ENCODE peak calls at places on chromosome 10, in six cellular contexts. One of them, this sample, is unnamed.

GRCh38 chr10:21217107-21217506 is 308.4 kb downstream of the SKIDA1 start:
- DNase-seq in transverse colon: no peak
- DNase-seq in uterus: no peak
- DNase-seq in stomach: no peak
- DNase-seq in ovary: no peak
- DNase-seq in prostate gland: peak
- DNase-seq in this sample: peak

GRCh38 chr10:114042895-114043531 is 653 bp upstream of the ADRB1 start:
- DNase-seq in ovary: no peak
- DNase-seq in uterus: no peak
- DNase-seq in stomach: peak
- DNase-seq in prostate gland: peak
- DNase-seq in transverse colon: peak
- DNase-seq in this sample: peak

GRCh38 chr10:68086011-68086410 is 10.9 kb upstream of the HERC4 start:
- DNase-seq in uterus: no peak
- DNase-seq in stomach: no peak
- DNase-seq in prostate gland: no peak
- DNase-seq in ovary: no peak
- DNase-seq in transverse colon: no peak
- DNase-seq in this sample: no peak

GRCh38 chr10:78516236-78516635 is 482.6 kb downstream of the RPS24 start:
- DNase-seq in ovary: no peak
- DNase-seq in uterus: no peak
- DNase-seq in prostate gland: no peak
- DNase-seq in stomach: no peak
- DNase-seq in transverse colon: no peak
- DNase-seq in this sample: no peak

GRCh38 chr10:12655940-12656339 is 306.6 kb downstream of the CAMK1D start:
- DNase-seq in transverse colon: no peak
- DNase-seq in ovary: no peak
- DNase-seq in uterus: no peak
- DNase-seq in prostate gland: no peak
- DNase-seq in stomach: no peak
- DNase-seq in this sample: no peak

GRCh38 chr10:30231071-30231652 is 117.9 kb downstream of the MTPAP start:
- DNase-seq in stomach: no peak
- DNase-seq in transverse colon: no peak
- DNase-seq in uterus: no peak
- DNase-seq in ovary: no peak
- DNase-seq in prostate gland: no peak
- DNase-seq in this sample: no peak

GRCh38 chr10:1036341-1036791 is 10.7 kb upstream of the IDI2 start:
- DNase-seq in prostate gland: no peak
- DNase-seq in ovary: no peak
- DNase-seq in stomach: no peak
- DNase-seq in uterus: no peak
- DNase-seq in transverse colon: no peak
- DNase-seq in this sample: no peak

GRCh38 chr10:11447571-11447970 is 163.9 kb downstream of the USP6NL start:
- DNase-seq in stomach: peak
- DNase-seq in ovary: no peak
- DNase-seq in transverse colon: no peak
- DNase-seq in uterus: no peak
- DNase-seq in prostate gland: no peak
- DNase-seq in this sample: no peak

GRCh38 chr10:80465839-80466590 is 11.9 kb downstream of the TSPAN14 start:
- DNase-seq in uterus: no peak
- DNase-seq in ovary: no peak
- DNase-seq in prostate gland: no peak
- DNase-seq in stomach: no peak
- DNase-seq in transverse colon: no peak
- DNase-seq in this sample: no peak

GRCh38 chr10:55283041-55283440 is 482.0 kb upstream of the PCDH15 start:
- DNase-seq in ovary: no peak
- DNase-seq in stomach: no peak
- DNase-seq in prostate gland: no peak
- DNase-seq in uterus: no peak
- DNase-seq in transverse colon: no peak
- DNase-seq in this sample: no peak

GRCh38 chr10:61992059-61992460 is 90.6 kb downstream of the ARID5B start:
- DNase-seq in transverse colon: no peak
- DNase-seq in stomach: peak
- DNase-seq in prostate gland: no peak
- DNase-seq in ovary: peak
- DNase-seq in uterus: no peak
- DNase-seq in this sample: peak

GRCh38 chr10:78819361-78820006 is 249.3 kb upstream of the ZMIZ1 start:
- DNase-seq in stomach: no peak
- DNase-seq in uterus: no peak
- DNase-seq in ovary: no peak
- DNase-seq in transverse colon: no peak
- DNase-seq in prostate gland: no peak
- DNase-seq in this sample: no peak

GRCh38 chr10:125768217-125768616 is 7.4 kb downstream of the MMP21 start:
- DNase-seq in transverse colon: no peak
- DNase-seq in uterus: no peak
- DNase-seq in prostate gland: no peak
- DNase-seq in stomach: no peak
- DNase-seq in ovary: no peak
- DNase-seq in this sample: no peak

GRCh38 chr10:132489704-132490534 is 47.7 kb upstream of the INPP5A start:
- DNase-seq in stomach: no peak
- DNase-seq in prostate gland: no peak
- DNase-seq in transverse colon: no peak
- DNase-seq in ovary: no peak
- DNase-seq in uterus: peak
- DNase-seq in this sample: no peak

GRCh38 chr10:60849217-60849616 is 70.9 kb downstream of the CDK1 start:
- DNase-seq in transverse colon: no peak
- DNase-seq in uterus: no peak
- DNase-seq in prostate gland: no peak
- DNase-seq in ovary: no peak
- DNase-seq in stomach: no peak
- DNase-seq in this sample: no peak

GRCh38 chr10:7458554-7458953 is 47.7 kb upstream of the SFMBT2 start:
- DNase-seq in ovary: no peak
- DNase-seq in prostate gland: no peak
- DNase-seq in transverse colon: no peak
- DNase-seq in uterus: no peak
- DNase-seq in stomach: no peak
- DNase-seq in this sample: no peak

GRCh38 chr10:68142761-68143160 is 33.5 kb downstream of the MYPN start:
- DNase-seq in stomach: no peak
- DNase-seq in uterus: no peak
- DNase-seq in transverse colon: no peak
- DNase-seq in ovary: no peak
- DNase-seq in prostate gland: no peak
- DNase-seq in this sample: no peak

GRCh38 chr10:75401569-75402485 is at the start of gene ZNF503:
- DNase-seq in uterus: peak
- DNase-seq in prostate gland: peak
- DNase-seq in stomach: peak
- DNase-seq in transverse colon: peak
- DNase-seq in ovary: peak
- DNase-seq in this sample: peak

GRCh38 chr10:112658900-112659328 is 211.9 kb downstream of the VTI1A start:
- DNase-seq in ovary: no peak
- DNase-seq in prostate gland: no peak
- DNase-seq in stomach: no peak
- DNase-seq in transverse colon: no peak
- DNase-seq in uterus: no peak
- DNase-seq in this sample: no peak

GRCh38 chr10:110758898-110759297 is 112.8 kb upstream of the PDCD4 start:
- DNase-seq in stomach: no peak
- DNase-seq in prostate gland: no peak
- DNase-seq in uterus: no peak
- DNase-seq in ovary: no peak
- DNase-seq in transverse colon: no peak
- DNase-seq in this sample: no peak

GRCh38 chr10:116722736-116723427 is 19.5 kb downstream of the HSPA12A start:
- DNase-seq in ovary: no peak
- DNase-seq in stomach: no peak
- DNase-seq in transverse colon: no peak
- DNase-seq in prostate gland: no peak
- DNase-seq in uterus: no peak
- DNase-seq in this sample: no peak

GRCh38 chr10:22427101-22427500 is 81.8 kb downstream of the SPAG6 start:
- DNase-seq in stomach: no peak
- DNase-seq in transverse colon: no peak
- DNase-seq in prostate gland: no peak
- DNase-seq in ovary: no peak
- DNase-seq in uterus: no peak
- DNase-seq in this sample: no peak

GRCh38 chr10:132413226-132414205 is 16.5 kb downstream of the PWWP2B start:
- DNase-seq in ovary: no peak
- DNase-seq in uterus: no peak
- DNase-seq in transverse colon: no peak
- DNase-seq in prostate gland: no peak
- DNase-seq in stomach: no peak
- DNase-seq in this sample: no peak

GRCh38 chr10:115857856-115858255 is 415.1 kb downstream of the GFRA1 start:
- DNase-seq in prostate gland: no peak
- DNase-seq in ovary: no peak
- DNase-seq in uterus: no peak
- DNase-seq in transverse colon: no peak
- DNase-seq in stomach: no peak
- DNase-seq in this sample: no peak

GRCh38 chr10:102468683-102469082 is 17.3 kb upstream of the C10orf95 start:
- DNase-seq in prostate gland: no peak
- DNase-seq in uterus: no peak
- DNase-seq in transverse colon: no peak
- DNase-seq in ovary: no peak
- DNase-seq in stomach: no peak
- DNase-seq in this sample: peak

GRCh38 chr10:132400041-132400546 is 3.1 kb downstream of the PWWP2B start:
- DNase-seq in uterus: no peak
- DNase-seq in transverse colon: no peak
- DNase-seq in stomach: no peak
- DNase-seq in ovary: no peak
- DNase-seq in prostate gland: no peak
- DNase-seq in this sample: no peak

GRCh38 chr10:99551158-99551557 is 18.4 kb downstream of the NKX2-3 start:
- DNase-seq in ovary: no peak
- DNase-seq in prostate gland: no peak
- DNase-seq in uterus: no peak
- DNase-seq in transverse colon: peak
- DNase-seq in stomach: no peak
- DNase-seq in this sample: no peak

GRCh38 chr10:70619271-70620019 is 16.9 kb upstream of the PRF1 start:
- DNase-seq in transverse colon: no peak
- DNase-seq in stomach: no peak
- DNase-seq in ovary: no peak
- DNase-seq in uterus: no peak
- DNase-seq in prostate gland: no peak
- DNase-seq in this sample: no peak

DNA sequence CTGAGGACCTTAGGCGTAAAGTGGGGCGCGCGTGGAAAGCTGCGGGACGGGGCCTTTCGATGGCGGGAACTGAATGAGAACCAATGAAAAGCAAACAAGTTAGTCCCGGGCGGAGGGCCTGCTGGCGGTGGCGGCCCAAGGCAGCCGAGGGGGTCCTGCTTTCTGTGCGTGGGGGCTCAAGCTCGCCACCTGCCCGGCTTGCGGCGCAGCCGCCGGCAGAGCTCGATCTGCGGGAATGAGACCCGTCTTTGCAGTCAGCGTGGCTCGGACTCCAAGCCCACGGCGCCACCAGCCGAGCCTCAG is 477 bp upstream of the CXCL12 start:
- DNase-seq in transverse colon: no peak
- DNase-seq in stomach: peak
- DNase-seq in prostate gland: no peak
- DNase-seq in ovary: no peak
- DNase-seq in uterus: no peak
- DNase-seq in this sample: no peak
- H3K4me3 ChIP-seq in transverse colon: peak
- H3K4me3 ChIP-seq in stomach: peak
- H3K4me3 ChIP-seq in prostate gland: peak
- H3K4me3 ChIP-seq in ovary: peak
- H3K4me3 ChIP-seq in uterus: peak
- H3K4me3 ChIP-seq in this sample: peak

GRCh38 chr10:31288001-31288400 is 31.0 kb upstream of the ZEB1 start:
- DNase-seq in transverse colon: no peak
- DNase-seq in ovary: no peak
- DNase-seq in uterus: no peak
- DNase-seq in prostate gland: no peak
- DNase-seq in stomach: no peak
- DNase-seq in this sample: no peak

GRCh38 chr10:31294556-31294955 is 24.5 kb upstream of the ZEB1 start:
- DNase-seq in prostate gland: no peak
- DNase-seq in transverse colon: no peak
- DNase-seq in uterus: no peak
- DNase-seq in stomach: no peak
- DNase-seq in ovary: no peak
- DNase-seq in this sample: no peak

GRCh38 chr10:31290386-31290785 is 28.6 kb upstream of the ZEB1 start:
- DNase-seq in prostate gland: no peak
- DNase-seq in transverse colon: no peak
- DNase-seq in ovary: no peak
- DNase-seq in uterus: no peak
- DNase-seq in stomach: no peak
- DNase-seq in this sample: no peak

GRCh38 chr10:31288961-31289360 is 30.1 kb upstream of the ZEB1 start:
- DNase-seq in ovary: no peak
- DNase-seq in prostate gland: no peak
- DNase-seq in stomach: no peak
- DNase-seq in uterus: no peak
- DNase-seq in transverse colon: no peak
- DNase-seq in this sample: no peak

DNA sequence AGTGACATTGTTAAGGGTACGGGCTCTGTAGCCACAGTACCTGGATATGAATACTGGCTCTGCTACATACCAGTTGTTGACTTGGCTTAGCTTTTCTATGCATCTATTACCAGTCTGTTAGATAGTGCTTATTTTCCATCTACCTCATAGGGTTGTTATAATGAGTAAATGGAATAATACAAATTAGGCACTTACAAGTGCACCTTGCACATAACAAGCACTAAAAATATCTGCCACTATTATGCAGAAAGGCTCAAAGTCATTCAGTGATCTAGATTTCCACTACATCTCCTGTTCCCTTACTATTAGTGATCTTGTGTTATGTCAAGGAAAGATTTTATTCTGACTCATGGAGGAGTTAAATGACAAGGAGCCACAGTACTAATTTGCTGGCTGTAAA is 27.9 kb upstream of the ZEB1 start:
- DNase-seq in ovary: no peak
- DNase-seq in stomach: no peak
- DNase-seq in uterus: no peak
- DNase-seq in transverse colon: no peak
- DNase-seq in prostate gland: no peak
- DNase-seq in this sample: no peak
- TF ChIP-seq POLR2A in ovary: no peak
- TF ChIP-seq POLR2A in stomach: no peak
- TF ChIP-seq POLR2A in uterus: no peak
- TF ChIP-seq POLR2A in transverse colon: no peak
- TF ChIP-seq POLR2A in prostate gland: no peak
- TF ChIP-seq POLR2A in this sample: no peak

GRCh38 chr10:35452847-35453246 is 116.5 kb downstream of the CCNY start:
- DNase-seq in prostate gland: no peak
- DNase-seq in stomach: no peak
- DNase-seq in ovary: no peak
- DNase-seq in uterus: no peak
- DNase-seq in transverse colon: no peak
- DNase-seq in this sample: no peak
- H3K27ac ChIP-seq in prostate gland: no peak
- H3K27ac ChIP-seq in stomach: no peak
- H3K27ac ChIP-seq in ovary: no peak
- H3K27ac ChIP-seq in uterus: peak
- H3K27ac ChIP-seq in transverse colon: no peak
- H3K27ac ChIP-seq in this sample: no peak

GRCh38 chr10:93465806-93466675 is 16.1 kb downstream of the MYOF start:
- DNase-seq in uterus: peak
- DNase-seq in prostate gland: peak
- DNase-seq in transverse colon: peak
- DNase-seq in stomach: peak
- DNase-seq in ovary: peak
- DNase-seq in this sample: peak
- H3K4me3 ChIP-seq in uterus: no peak
- H3K4me3 ChIP-seq in prostate gland: no peak
- H3K4me3 ChIP-seq in transverse colon: no peak
- H3K4me3 ChIP-seq in stomach: no peak
- H3K4me3 ChIP-seq in ovary: no peak
- H3K4me3 ChIP-seq in this sample: no peak

This sample was measured in testis.